ENCODE peak calls at places on chromosome 5, in five cellular contexts. R is right atrium auricular region, N is endothelial cell, S is AG09319, V is RWPE2. X is an unnamed sample.

GRCh38 chr5:111163000-111163399 is 61.2 kb upstream of the CAMK4 start:
- DNase-seq in R (no peak), N (no peak), S (no peak), V (no peak), X (no peak)

GRCh38 chr5:106843812-106844416 is 826.8 kb downstream of the EFNA5 start:
- DNase-seq in R (no peak), N (no peak), S (no peak), V (no peak), X (no peak)

GRCh38 chr5:95870105-95870672 is 47.7 kb upstream of the GLRX start:
- DNase-seq in R (no peak), N (no peak), S (no peak), V (no peak), X (no peak)

GRCh38 chr5:80705216-80705769 is 50.5 kb upstream of the DHFR start:
- DNase-seq in R (no peak), N (no peak), S (no peak), V (no peak), X (no peak)

GRCh38 chr5:154058055-154059038 is 19.6 kb downstream of the MFAP3 start:
- DNase-seq in R (no peak), N (no peak), S (no peak), V (no peak), X (no peak)

GRCh38 chr5:86979801-86980510 is 287.7 kb upstream of the RASA1 start:
- DNase-seq in R (peak; percentile 63), N (no peak), S (no peak), V (no peak), X (no peak)

GRCh38 chr5:76367623-76368366 is 35.3 kb upstream of the IQGAP2 start:
- DNase-seq in R (no peak), N (no peak), S (no peak), V (no peak), X (no peak)

GRCh38 chr5:179387151-179388110 is 42.2 kb upstream of the ADAMTS2 start:
- DNase-seq in R (peak; percentile 11), N (no peak), S (no peak), V (no peak), X (no peak)

GRCh38 chr5:158385982-158386381 is 527.0 kb upstream of the CLINT1 start:
- DNase-seq in R (no peak), N (no peak), S (no peak), V (no peak), X (no peak)

GRCh38 chr5:134917070-134917831 is 12.3 kb downstream of the PCBD2 start:
- DNase-seq in R (no peak), N (no peak), S (no peak), V (no peak), X (no peak)

GRCh38 chr5:7926296-7926695 is 57.3 kb downstream of the MTRR start:
- DNase-seq in R (no peak), N (no peak), S (peak; percentile 20), V (no peak), X (no peak)

GRCh38 chr5:52906845-52907244 is 82.3 kb upstream of the ITGA2 start:
- DNase-seq in R (no peak), N (no peak), S (no peak), V (no peak), X (no peak)

GRCh38 chr5:82149434-82149833 is 128.7 kb downstream of the RPS23 start:
- DNase-seq in R (no peak), N (no peak), S (no peak), V (no peak), X (no peak)

GRCh38 chr5:151686673-151687378 is at the start of gene SPARC:
- DNase-seq in R (peak; percentile 94), N (peak; percentile 53), S (peak; percentile 95), V (peak; percentile 86), X (no peak)

GRCh38 chr5:32510860-32511259 is 66.3 kb upstream of the ZFR start:
- DNase-seq in R (no peak), N (no peak), S (no peak), V (no peak), X (no peak)

GRCh38 chr5:43041131-43041668 is 1.1 kb upstream of the ANXA2R start:
- DNase-seq in R (peak; percentile 75), N (no peak), S (no peak), V (no peak), X (no peak)

GRCh38 chr5:112957970-112958773 is 18.4 kb upstream of the DCP2 start:
- DNase-seq in R (peak; percentile 62), N (no peak), S (peak; percentile 83), V (peak; percentile 92), X (no peak)

GRCh38 chr5:15807248-15807647 is 307.3 kb downstream of the FBXL7 start:
- DNase-seq in R (no peak), N (no peak), S (no peak), V (no peak), X (no peak)

GRCh38 chr5:157748740-157749461 is 5.4 kb downstream of the LSM11 start:
- DNase-seq in R (no peak), N (no peak), S (no peak), V (no peak), X (no peak)

DNA sequence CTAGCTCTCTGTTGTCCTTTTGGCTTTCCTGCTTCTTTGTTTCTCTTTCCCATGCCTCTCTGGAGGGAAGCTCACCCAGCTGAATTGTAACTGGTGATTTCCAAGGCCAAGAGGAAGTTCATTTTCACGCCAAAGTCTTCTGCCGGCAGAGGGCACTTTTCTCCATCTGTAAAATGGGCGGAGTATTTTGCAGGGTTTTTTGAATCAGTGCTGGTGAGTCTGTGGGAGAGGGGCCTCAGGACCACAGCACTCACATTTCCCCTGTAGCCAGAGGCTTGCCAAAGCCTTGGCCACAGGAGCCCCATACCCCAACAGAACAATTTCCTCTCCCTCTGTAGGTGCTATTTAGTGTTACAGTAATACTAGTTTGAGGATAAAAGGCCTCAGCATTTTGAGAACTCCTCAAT is 42.3 kb upstream of the MATR3 start:
- DNase-seq in R (no peak), N (no peak), S (no peak), V (no peak), X (no peak)
- TF ChIP-seq CTCF in R (no peak), N (no peak), S (no peak), V (no peak), X (no peak)

DNA sequence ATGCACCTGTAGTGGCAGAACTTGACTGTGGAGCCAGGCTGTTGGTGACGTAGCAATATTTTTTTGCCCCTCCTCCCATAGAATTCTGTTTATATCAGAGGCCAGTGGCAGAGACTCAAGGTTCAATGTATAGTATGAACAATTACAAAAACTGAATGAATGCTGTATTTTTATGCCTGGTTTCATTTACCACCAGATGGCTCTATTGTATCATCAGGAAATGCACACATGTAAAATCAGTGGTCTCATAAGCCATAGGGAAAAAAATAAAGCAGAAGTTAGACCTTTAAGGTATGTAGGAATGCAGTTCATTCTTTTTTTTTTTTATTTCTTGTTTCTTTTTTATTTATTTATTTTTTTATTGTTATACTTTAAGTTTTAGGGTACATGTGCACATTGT is 43.6 kb downstream of the CCDC192 start:
- DNase-seq in R (no peak), N (no peak), S (no peak), V (no peak), X (no peak)
- TF ChIP-seq CTCF in R (peak; percentile 61), N (no peak), S (peak; percentile 56), V (peak; percentile 90), X (peak; percentile 54)

GRCh38 chr5:164094321-164094720 is 588.9 kb downstream of the MAT2B start:
- DNase-seq in R (no peak), N (no peak), S (no peak), V (no peak), X (no peak)

GRCh38 chr5:164098536-164098935 is 593.1 kb downstream of the MAT2B start:
- DNase-seq in R (no peak), N (no peak), S (no peak), V (no peak), X (no peak)

GRCh38 chr5:164097747-164098146 is 592.3 kb downstream of the MAT2B start:
- DNase-seq in R (no peak), N (no peak), S (no peak), V (no peak), X (no peak)

GRCh38 chr5:164098979-164099378 is 593.6 kb downstream of the MAT2B start:
- DNase-seq in R (no peak), N (no peak), S (no peak), V (no peak), X (no peak)
- TF ChIP-seq CTCF in R (no peak), N (no peak), S (no peak), V (no peak), X (no peak)

GRCh38 chr5:57033103-57033502 is 81.2 kb upstream of the MIER3 start:
- DNase-seq in R (no peak), N (no peak), S (no peak), V (no peak), X (no peak)
- TF ChIP-seq CTCF in R (no peak), N (no peak), S (no peak), V (no peak), X (no peak)

GRCh38 chr5:145904743-145905142 is 31.6 kb upstream of the SH3RF2 start:
- DNase-seq in R (no peak), N (no peak), S (no peak), V (no peak), X (no peak)

GRCh38 chr5:145912019-145912418 is 24.4 kb upstream of the SH3RF2 start:
- DNase-seq in R (no peak), N (no peak), S (no peak), V (no peak), X (no peak)

GRCh38 chr5:145911164-145911563 is 25.2 kb upstream of the SH3RF2 start:
- DNase-seq in R (no peak), N (no peak), S (no peak), V (no peak), X (no peak)

GRCh38 chr5:145906401-145906800 is 30.0 kb upstream of the SH3RF2 start:
- DNase-seq in R (no peak), N (no peak), S (no peak), V (no peak), X (no peak)

DNA sequence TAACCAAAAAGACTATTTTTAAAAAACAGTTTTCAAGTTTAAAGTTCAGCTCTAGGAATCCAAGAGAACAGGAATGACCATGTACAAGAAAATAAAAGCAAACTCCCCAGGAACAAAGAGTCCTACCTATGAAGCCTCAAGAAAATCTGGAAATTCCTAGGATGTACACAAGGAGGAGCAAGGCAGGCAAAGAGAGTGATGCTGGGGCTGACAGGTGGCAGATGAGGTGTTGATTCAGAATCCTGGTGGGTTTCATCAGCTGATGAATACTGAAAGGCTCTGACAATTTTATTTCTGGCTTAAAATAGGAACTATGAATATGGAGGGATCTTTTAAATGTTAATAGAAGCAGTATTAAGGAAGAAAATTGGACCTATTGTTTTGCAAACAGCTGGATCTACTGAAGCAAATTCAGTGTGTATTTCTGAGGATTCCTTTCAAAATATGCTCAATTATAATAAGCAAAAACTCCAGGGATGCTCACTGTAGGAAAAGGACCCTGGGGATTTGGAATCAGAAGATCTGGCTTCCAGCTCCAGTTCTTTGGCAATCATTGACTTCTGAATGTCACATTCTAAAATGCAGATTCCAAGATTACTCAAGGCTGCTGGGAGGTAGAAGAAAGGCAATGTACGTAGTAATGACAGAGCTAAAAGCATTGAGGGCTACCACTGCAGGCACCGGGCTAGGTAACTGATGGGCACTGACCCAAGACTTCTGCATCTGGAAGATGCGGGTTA is 28.0 kb upstream of the SH3RF2 start:
- DNase-seq in R (no peak), N (no peak), S (no peak), V (no peak), X (no peak)
- TF ChIP-seq CTCF in R (no peak), N (no peak), S (peak; percentile 10), V (peak; percentile 68), X (peak; percentile 15)